ENCODE peak calls at places on chromosomes 16 and 17, in nine cellular contexts. One of them, this sample, is unnamed.

GRCh38 chr17:63827801-63828221 is 348 bp upstream of the FTSJ3 start:
- DNase-seq in astrocyte: no peak
- DNase-seq in AG10803: no peak
- DNase-seq in foreskin keratinocyte: no peak
- DNase-seq in fibroblast of pulmonary artery: no peak
- DNase-seq in HCT116: no peak
- DNase-seq in sigmoid colon: no peak
- DNase-seq in Peyer's patch: peak
- DNase-seq in MCF 10A: no peak
- DNase-seq in this sample: no peak

GRCh38 chr16:66223176-66223780 is 143.2 kb upstream of the CDH5 start:
- DNase-seq in astrocyte: peak
- DNase-seq in foreskin keratinocyte: no peak
- DNase-seq in sigmoid colon: peak
- DNase-seq in HCT116: no peak
- DNase-seq in AG10803: peak
- DNase-seq in MCF 10A: peak
- DNase-seq in fibroblast of pulmonary artery: peak
- DNase-seq in Peyer's patch: no peak
- DNase-seq in this sample: no peak

GRCh38 chr16:11370084-11370931 is 25.0 kb downstream of the RMI2 start:
- DNase-seq in foreskin keratinocyte: no peak
- DNase-seq in fibroblast of pulmonary artery: peak
- DNase-seq in AG10803: peak
- DNase-seq in sigmoid colon: no peak
- DNase-seq in astrocyte: no peak
- DNase-seq in Peyer's patch: peak
- DNase-seq in HCT116: no peak
- DNase-seq in MCF 10A: no peak
- DNase-seq in this sample: peak

GRCh38 chr16:74297296-74297665 is 667 bp downstream of the PSMD7 start:
- DNase-seq in foreskin keratinocyte: no peak
- DNase-seq in sigmoid colon: no peak
- DNase-seq in astrocyte: no peak
- DNase-seq in Peyer's patch: peak
- DNase-seq in MCF 10A: peak
- DNase-seq in HCT116: no peak
- DNase-seq in AG10803: peak
- DNase-seq in fibroblast of pulmonary artery: peak
- DNase-seq in this sample: no peak

GRCh38 chr17:62819511-62820221 is 11.6 kb upstream of the MARCHF10 start:
- DNase-seq in sigmoid colon: peak
- DNase-seq in MCF 10A: peak
- DNase-seq in HCT116: peak
- DNase-seq in Peyer's patch: peak
- DNase-seq in AG10803: peak
- DNase-seq in foreskin keratinocyte: peak
- DNase-seq in astrocyte: peak
- DNase-seq in fibroblast of pulmonary artery: peak
- DNase-seq in this sample: peak

GRCh38 chr17:17313350-17313991 is 10.3 kb downstream of the NT5M start:
- DNase-seq in HCT116: peak
- DNase-seq in fibroblast of pulmonary artery: peak
- DNase-seq in AG10803: no peak
- DNase-seq in MCF 10A: peak
- DNase-seq in sigmoid colon: peak
- DNase-seq in foreskin keratinocyte: peak
- DNase-seq in Peyer's patch: peak
- DNase-seq in astrocyte: no peak
- DNase-seq in this sample: peak

GRCh38 chr17:37107406-37108083 is 158.8 kb downstream of the AATF start:
- DNase-seq in foreskin keratinocyte: peak
- DNase-seq in AG10803: peak
- DNase-seq in MCF 10A: peak
- DNase-seq in Peyer's patch: no peak
- DNase-seq in fibroblast of pulmonary artery: peak
- DNase-seq in sigmoid colon: peak
- DNase-seq in astrocyte: peak
- DNase-seq in HCT116: no peak
- DNase-seq in this sample: no peak

GRCh38 chr17:1486802-1487695 is 5.4 kb downstream of the MYO1C start:
- DNase-seq in Peyer's patch: peak
- DNase-seq in fibroblast of pulmonary artery: peak
- DNase-seq in foreskin keratinocyte: peak
- DNase-seq in AG10803: peak
- DNase-seq in astrocyte: peak
- DNase-seq in sigmoid colon: peak
- DNase-seq in MCF 10A: no peak
- DNase-seq in HCT116: peak
- DNase-seq in this sample: no peak

GRCh38 chr17:42119301-42119700 is 1.9 kb downstream of the KAT2A start:
- DNase-seq in fibroblast of pulmonary artery: no peak
- DNase-seq in Peyer's patch: no peak
- DNase-seq in HCT116: no peak
- DNase-seq in astrocyte: no peak
- DNase-seq in AG10803: no peak
- DNase-seq in MCF 10A: no peak
- DNase-seq in sigmoid colon: no peak
- DNase-seq in foreskin keratinocyte: no peak
- DNase-seq in this sample: no peak

GRCh38 chr17:16439867-16440351 is 24.5 kb downstream of the TRPV2 start:
- DNase-seq in Peyer's patch: no peak
- DNase-seq in AG10803: no peak
- DNase-seq in sigmoid colon: no peak
- DNase-seq in fibroblast of pulmonary artery: peak
- DNase-seq in foreskin keratinocyte: no peak
- DNase-seq in MCF 10A: peak
- DNase-seq in HCT116: no peak
- DNase-seq in astrocyte: peak
- DNase-seq in this sample: no peak

GRCh38 chr16:21626659-21627277 is 25.6 kb downstream of the IGSF6 start:
- DNase-seq in HCT116: peak
- DNase-seq in fibroblast of pulmonary artery: peak
- DNase-seq in MCF 10A: peak
- DNase-seq in Peyer's patch: no peak
- DNase-seq in sigmoid colon: peak
- DNase-seq in astrocyte: peak
- DNase-seq in AG10803: peak
- DNase-seq in foreskin keratinocyte: peak
- DNase-seq in this sample: peak

GRCh38 chr17:45016237-45016636 is 35.2 kb downstream of the DCAKD start:
- DNase-seq in AG10803: no peak
- DNase-seq in astrocyte: no peak
- DNase-seq in HCT116: no peak
- DNase-seq in sigmoid colon: no peak
- DNase-seq in Peyer's patch: no peak
- DNase-seq in fibroblast of pulmonary artery: no peak
- DNase-seq in foreskin keratinocyte: no peak
- DNase-seq in MCF 10A: no peak
- DNase-seq in this sample: no peak

GRCh38 chr17:45019177-45019711 is 32.2 kb downstream of the DCAKD start:
- DNase-seq in fibroblast of pulmonary artery: peak
- DNase-seq in sigmoid colon: peak
- DNase-seq in AG10803: peak
- DNase-seq in astrocyte: no peak
- DNase-seq in foreskin keratinocyte: no peak
- DNase-seq in MCF 10A: peak
- DNase-seq in Peyer's patch: peak
- DNase-seq in HCT116: no peak
- DNase-seq in this sample: no peak

GRCh38 chr17:45018514-45019176 is 32.8 kb downstream of the DCAKD start:
- DNase-seq in Peyer's patch: peak
- DNase-seq in sigmoid colon: no peak
- DNase-seq in HCT116: no peak
- DNase-seq in astrocyte: no peak
- DNase-seq in fibroblast of pulmonary artery: no peak
- DNase-seq in foreskin keratinocyte: no peak
- DNase-seq in MCF 10A: no peak
- DNase-seq in AG10803: peak
- DNase-seq in this sample: no peak

GRCh38 chr17:45013021-45013997 is 38.1 kb downstream of the DCAKD start:
- DNase-seq in AG10803: no peak
- DNase-seq in HCT116: no peak
- DNase-seq in foreskin keratinocyte: no peak
- DNase-seq in fibroblast of pulmonary artery: no peak
- DNase-seq in Peyer's patch: no peak
- DNase-seq in MCF 10A: no peak
- DNase-seq in sigmoid colon: peak
- DNase-seq in astrocyte: no peak
- DNase-seq in this sample: no peak

DNA sequence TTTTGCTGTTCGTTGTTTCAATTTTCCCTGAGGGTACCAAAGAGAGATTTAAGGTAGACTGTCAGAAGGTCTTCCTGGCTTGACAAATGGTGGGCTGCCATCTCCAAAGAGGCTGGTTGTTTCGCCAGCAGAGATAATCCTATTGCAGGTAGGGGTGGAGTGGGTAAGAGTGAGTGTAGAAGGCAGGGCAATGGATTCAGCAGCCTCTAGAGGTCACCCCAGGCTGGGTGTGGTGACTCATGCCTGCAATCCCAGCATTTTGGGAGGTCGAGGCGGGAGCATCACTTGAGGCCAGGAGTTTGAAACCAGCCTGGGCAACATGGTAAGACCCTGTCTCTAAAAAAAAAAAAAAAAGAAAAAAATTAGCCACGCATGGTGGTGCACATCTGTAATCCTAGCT is 34.6 kb downstream of the DCAKD start:
- DNase-seq in HCT116: no peak
- DNase-seq in fibroblast of pulmonary artery: no peak
- DNase-seq in AG10803: peak
- DNase-seq in Peyer's patch: no peak
- DNase-seq in astrocyte: no peak
- DNase-seq in sigmoid colon: no peak
- DNase-seq in foreskin keratinocyte: no peak
- DNase-seq in MCF 10A: peak
- DNase-seq in this sample: no peak
- TF ChIP-seq CTCF in HCT116: peak
- TF ChIP-seq CTCF in fibroblast of pulmonary artery: peak
- TF ChIP-seq CTCF in AG10803: peak
- TF ChIP-seq CTCF in Peyer's patch: no peak
- TF ChIP-seq CTCF in astrocyte: no peak
- TF ChIP-seq CTCF in sigmoid colon: no peak
- TF ChIP-seq CTCF in foreskin keratinocyte: peak
- TF ChIP-seq CTCF in MCF 10A: peak
- TF ChIP-seq CTCF in this sample: peak

GRCh38 chr17:6648181-6648580 is 3.2 kb downstream of the MED31 start:
- DNase-seq in Peyer's patch: no peak
- DNase-seq in foreskin keratinocyte: no peak
- DNase-seq in HCT116: no peak
- DNase-seq in sigmoid colon: no peak
- DNase-seq in AG10803: no peak
- DNase-seq in MCF 10A: no peak
- DNase-seq in astrocyte: no peak
- DNase-seq in fibroblast of pulmonary artery: peak
- DNase-seq in this sample: no peak
- TF ChIP-seq CTCF in Peyer's patch: peak
- TF ChIP-seq CTCF in foreskin keratinocyte: peak
- TF ChIP-seq CTCF in HCT116: peak
- TF ChIP-seq CTCF in sigmoid colon: no peak
- TF ChIP-seq CTCF in AG10803: peak
- TF ChIP-seq CTCF in MCF 10A: peak
- TF ChIP-seq CTCF in astrocyte: no peak
- TF ChIP-seq CTCF in fibroblast of pulmonary artery: peak
- TF ChIP-seq CTCF in this sample: peak

DNA sequence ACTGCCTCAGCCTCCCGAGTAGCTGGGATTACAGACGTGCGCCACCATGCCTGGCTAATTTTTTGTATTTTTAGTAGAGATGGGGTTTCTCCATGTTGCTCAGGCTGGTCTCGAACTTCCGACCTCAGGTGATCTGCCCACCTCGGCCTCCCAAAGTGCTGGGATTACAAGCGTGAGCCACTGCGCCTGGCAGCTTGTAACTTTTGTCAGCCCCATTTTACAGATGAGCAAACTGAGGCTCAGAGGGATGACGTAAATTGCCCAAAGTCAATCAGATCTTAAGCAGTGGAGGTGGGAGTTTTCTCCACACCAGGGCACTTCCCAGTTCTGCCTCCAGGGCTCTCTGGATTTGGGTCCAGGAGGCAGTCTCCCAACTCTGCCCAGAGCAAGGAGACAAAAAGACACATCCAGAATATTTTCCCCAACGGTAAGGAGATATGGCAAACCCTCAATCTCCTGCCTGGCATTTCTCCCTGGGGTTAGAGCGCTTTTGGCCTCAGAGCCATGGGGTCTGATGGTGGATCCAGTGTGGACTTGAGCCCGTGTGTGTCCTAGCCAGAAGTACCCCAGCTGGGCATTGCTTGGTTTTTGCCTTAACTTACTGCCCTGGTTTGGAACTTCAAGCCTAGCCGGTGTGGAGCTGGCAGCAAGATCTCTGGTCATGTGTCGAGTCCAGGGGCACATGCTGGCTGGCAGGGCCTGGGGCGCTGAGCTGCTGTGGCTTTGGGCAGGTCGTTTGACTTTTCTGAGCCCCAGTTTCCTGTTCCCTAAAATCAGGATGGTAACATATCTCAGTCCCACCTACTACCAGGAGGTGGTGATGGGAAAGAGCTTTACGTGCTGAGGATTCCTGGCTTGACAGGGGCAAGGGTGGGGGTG is 3.4 kb downstream of the ADAM11 start:
- DNase-seq in AG10803: no peak
- DNase-seq in fibroblast of pulmonary artery: no peak
- DNase-seq in MCF 10A: no peak
- DNase-seq in foreskin keratinocyte: no peak
- DNase-seq in astrocyte: no peak
- DNase-seq in sigmoid colon: no peak
- DNase-seq in HCT116: no peak
- DNase-seq in Peyer's patch: no peak
- DNase-seq in this sample: no peak
- TF ChIP-seq CTCF in AG10803: peak
- TF ChIP-seq CTCF in fibroblast of pulmonary artery: no peak
- TF ChIP-seq CTCF in MCF 10A: no peak
- TF ChIP-seq CTCF in foreskin keratinocyte: no peak
- TF ChIP-seq CTCF in astrocyte: no peak
- TF ChIP-seq CTCF in sigmoid colon: no peak
- TF ChIP-seq CTCF in HCT116: peak
- TF ChIP-seq CTCF in Peyer's patch: no peak
- TF ChIP-seq CTCF in this sample: no peak

DNA sequence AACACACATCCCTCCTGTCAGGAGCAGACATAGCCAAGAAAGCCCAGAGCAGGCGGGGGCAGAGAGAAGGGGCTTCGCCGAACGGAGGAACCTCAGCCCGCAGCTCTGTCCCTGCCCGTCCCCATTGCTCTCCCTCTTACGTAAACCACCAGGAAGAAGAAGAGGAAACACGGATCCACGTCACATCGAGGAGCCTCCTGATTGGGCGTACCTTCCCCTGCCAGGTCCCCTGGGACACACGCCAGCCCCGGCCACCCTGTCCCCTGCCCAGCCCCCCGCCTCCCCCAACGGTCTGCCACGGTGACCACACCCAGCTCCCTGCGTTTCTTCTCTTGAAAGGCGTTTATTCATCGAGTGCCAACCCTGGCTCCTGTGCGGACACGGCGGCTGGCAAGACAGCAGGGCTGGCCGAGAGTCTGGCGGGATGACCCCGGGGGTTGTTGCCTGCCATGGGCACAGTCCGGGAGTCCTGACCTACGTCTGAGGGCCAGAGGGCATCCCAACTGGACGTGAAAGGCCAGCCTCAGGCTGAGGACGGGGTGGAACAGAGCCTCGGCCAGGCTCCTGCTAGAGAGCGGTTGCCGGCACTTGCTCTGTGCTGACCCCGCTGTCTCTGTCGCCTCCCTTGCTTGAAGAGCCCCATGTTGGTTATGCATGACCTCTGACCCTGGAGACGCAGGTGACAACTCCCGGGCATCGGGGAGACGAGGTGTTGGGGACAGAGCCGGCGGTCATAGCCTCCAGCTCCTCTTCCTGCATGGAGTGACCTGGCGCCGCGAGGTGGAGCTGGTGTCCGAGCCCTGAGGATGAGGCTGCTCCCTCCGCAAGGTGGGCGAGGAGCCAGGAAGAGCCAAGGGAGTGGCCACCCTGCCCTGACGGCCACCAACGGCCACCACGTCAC is 40.6 kb upstream of the ACSF3 start:
- DNase-seq in MCF 10A: peak
- DNase-seq in fibroblast of pulmonary artery: no peak
- DNase-seq in Peyer's patch: peak
- DNase-seq in sigmoid colon: no peak
- DNase-seq in HCT116: peak
- DNase-seq in AG10803: peak
- DNase-seq in foreskin keratinocyte: peak
- DNase-seq in astrocyte: peak
- DNase-seq in this sample: no peak
- TF ChIP-seq CTCF in MCF 10A: peak
- TF ChIP-seq CTCF in fibroblast of pulmonary artery: no peak
- TF ChIP-seq CTCF in Peyer's patch: no peak
- TF ChIP-seq CTCF in sigmoid colon: no peak
- TF ChIP-seq CTCF in HCT116: peak
- TF ChIP-seq CTCF in AG10803: no peak
- TF ChIP-seq CTCF in foreskin keratinocyte: no peak
- TF ChIP-seq CTCF in astrocyte: no peak
- TF ChIP-seq CTCF in this sample: no peak